ENCODE peak calls at places on chromosome 16, in nine cellular contexts. One of them, this sample, is unnamed.

GRCh38 chr16:85514601-85515318 is 98.4 kb upstream of the GSE1 start:
- DNase-seq in cardiac muscle cell: peak
- DNase-seq in mesothelial cell of epicardium: no peak
- DNase-seq in lower lobe of right lung: peak
- DNase-seq in HCT116: peak
- DNase-seq in SK-N-SH: peak
- DNase-seq in thoracic aorta: peak
- DNase-seq in foreskin fibroblast: peak
- DNase-seq in IMR-90: peak
- DNase-seq in this sample: peak

GRCh38 chr16:30142672-30143346 is 19.8 kb upstream of the MAPK3 start:
- DNase-seq in cardiac muscle cell: no peak
- DNase-seq in mesothelial cell of epicardium: no peak
- DNase-seq in lower lobe of right lung: no peak
- DNase-seq in HCT116: no peak
- DNase-seq in SK-N-SH: no peak
- DNase-seq in thoracic aorta: no peak
- DNase-seq in foreskin fibroblast: no peak
- DNase-seq in IMR-90: no peak
- DNase-seq in this sample: no peak

GRCh38 chr16:13935408-13935807 is 15.5 kb downstream of the ERCC4 start:
- DNase-seq in cardiac muscle cell: no peak
- DNase-seq in mesothelial cell of epicardium: no peak
- DNase-seq in lower lobe of right lung: no peak
- DNase-seq in HCT116: no peak
- DNase-seq in SK-N-SH: no peak
- DNase-seq in thoracic aorta: no peak
- DNase-seq in foreskin fibroblast: no peak
- DNase-seq in IMR-90: no peak
- DNase-seq in this sample: no peak

GRCh38 chr16:73125860-73126259 is 77.9 kb upstream of the ZFHX3 start:
- DNase-seq in cardiac muscle cell: peak
- DNase-seq in mesothelial cell of epicardium: no peak
- DNase-seq in lower lobe of right lung: no peak
- DNase-seq in HCT116: no peak
- DNase-seq in SK-N-SH: no peak
- DNase-seq in thoracic aorta: no peak
- DNase-seq in foreskin fibroblast: peak
- DNase-seq in IMR-90: peak
- DNase-seq in this sample: no peak

GRCh38 chr16:86925067-86925791 is 346.9 kb downstream of the FOXL1 start:
- DNase-seq in cardiac muscle cell: peak
- DNase-seq in mesothelial cell of epicardium: no peak
- DNase-seq in lower lobe of right lung: no peak
- DNase-seq in HCT116: no peak
- DNase-seq in SK-N-SH: no peak
- DNase-seq in thoracic aorta: no peak
- DNase-seq in foreskin fibroblast: no peak
- DNase-seq in IMR-90: peak
- DNase-seq in this sample: no peak

GRCh38 chr16:81140930-81141780 is 45.0 kb upstream of the GCSH start:
- DNase-seq in cardiac muscle cell: no peak
- DNase-seq in mesothelial cell of epicardium: no peak
- DNase-seq in lower lobe of right lung: no peak
- DNase-seq in HCT116: peak
- DNase-seq in SK-N-SH: no peak
- DNase-seq in thoracic aorta: no peak
- DNase-seq in foreskin fibroblast: no peak
- DNase-seq in IMR-90: no peak
- DNase-seq in this sample: no peak

GRCh38 chr16:28974437-28975157 is at the start of gene SPNS1:
- DNase-seq in cardiac muscle cell: peak
- DNase-seq in mesothelial cell of epicardium: peak
- DNase-seq in lower lobe of right lung: peak
- DNase-seq in HCT116: peak
- DNase-seq in SK-N-SH: peak
- DNase-seq in thoracic aorta: peak
- DNase-seq in foreskin fibroblast: peak
- DNase-seq in IMR-90: peak
- DNase-seq in this sample: peak

GRCh38 chr16:52436646-52437645 is 110.0 kb downstream of the TOX3 start:
- DNase-seq in cardiac muscle cell: no peak
- DNase-seq in mesothelial cell of epicardium: no peak
- DNase-seq in lower lobe of right lung: no peak
- DNase-seq in HCT116: no peak
- DNase-seq in SK-N-SH: no peak
- DNase-seq in thoracic aorta: no peak
- DNase-seq in foreskin fibroblast: no peak
- DNase-seq in IMR-90: no peak
- DNase-seq in this sample: no peak

GRCh38 chr16:56975714-56976113 is 13.6 kb upstream of the NLRC5 start:
- DNase-seq in cardiac muscle cell: no peak
- DNase-seq in mesothelial cell of epicardium: no peak
- DNase-seq in lower lobe of right lung: no peak
- DNase-seq in HCT116: no peak
- DNase-seq in SK-N-SH: no peak
- DNase-seq in thoracic aorta: no peak
- DNase-seq in foreskin fibroblast: no peak
- DNase-seq in IMR-90: no peak
- DNase-seq in this sample: no peak

GRCh38 chr16:56972898-56973689 is 11.3 kb downstream of the CETP start:
- DNase-seq in cardiac muscle cell: no peak
- DNase-seq in mesothelial cell of epicardium: no peak
- DNase-seq in lower lobe of right lung: no peak
- DNase-seq in HCT116: no peak
- DNase-seq in SK-N-SH: no peak
- DNase-seq in thoracic aorta: no peak
- DNase-seq in foreskin fibroblast: no peak
- DNase-seq in IMR-90: no peak
- DNase-seq in this sample: no peak

GRCh38 chr16:56977256-56977655 is 12.1 kb upstream of the NLRC5 start:
- DNase-seq in cardiac muscle cell: no peak
- DNase-seq in mesothelial cell of epicardium: no peak
- DNase-seq in lower lobe of right lung: no peak
- DNase-seq in HCT116: no peak
- DNase-seq in SK-N-SH: no peak
- DNase-seq in thoracic aorta: no peak
- DNase-seq in foreskin fibroblast: no peak
- DNase-seq in IMR-90: no peak
- DNase-seq in this sample: no peak

GRCh38 chr16:56972403-56972802 is 10.7 kb downstream of the CETP start:
- DNase-seq in cardiac muscle cell: no peak
- DNase-seq in mesothelial cell of epicardium: no peak
- DNase-seq in lower lobe of right lung: no peak
- DNase-seq in HCT116: no peak
- DNase-seq in SK-N-SH: no peak
- DNase-seq in thoracic aorta: no peak
- DNase-seq in foreskin fibroblast: no peak
- DNase-seq in IMR-90: no peak
- DNase-seq in this sample: no peak

DNA sequence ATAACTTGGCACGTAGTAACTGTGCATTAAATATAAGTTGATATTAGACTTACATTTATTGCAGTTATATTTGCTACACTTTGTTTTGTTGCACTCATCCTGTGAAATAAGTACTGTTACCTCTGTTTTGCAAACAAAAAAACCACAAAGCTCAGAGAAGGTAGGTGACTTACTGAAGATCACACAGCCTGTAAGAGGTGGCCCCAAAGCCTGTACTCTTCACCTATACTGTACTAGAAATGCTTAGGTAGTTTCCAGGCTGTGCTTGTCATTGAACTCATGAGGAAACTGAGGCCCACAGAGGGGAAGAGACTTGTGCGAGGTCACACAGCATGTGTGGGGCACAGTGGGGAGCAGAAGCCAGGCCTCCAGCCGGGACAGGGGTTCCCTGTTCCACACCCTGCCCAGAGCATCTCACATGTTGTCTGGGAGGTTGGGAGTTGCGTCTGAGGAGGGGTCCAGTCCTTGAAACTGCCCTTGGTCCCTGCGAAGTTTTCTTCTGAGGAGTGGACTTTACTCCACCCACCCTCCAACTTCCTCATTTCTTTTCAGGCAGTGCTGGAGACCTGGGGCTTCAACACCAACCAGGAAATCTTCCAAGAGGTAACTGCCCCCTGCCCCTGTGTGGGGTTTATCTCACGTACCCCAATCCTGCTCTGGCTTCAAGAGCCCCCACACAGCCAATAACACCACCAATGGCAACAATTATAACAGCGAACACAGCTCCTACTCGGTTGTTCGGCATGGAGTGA is 13.0 kb downstream of the CETP start:
- DNase-seq in cardiac muscle cell: no peak
- DNase-seq in mesothelial cell of epicardium: no peak
- DNase-seq in lower lobe of right lung: no peak
- DNase-seq in HCT116: no peak
- DNase-seq in SK-N-SH: no peak
- DNase-seq in thoracic aorta: no peak
- DNase-seq in foreskin fibroblast: no peak
- DNase-seq in IMR-90: no peak
- DNase-seq in this sample: no peak
- TF ChIP-seq CTCF in cardiac muscle cell: no peak
- TF ChIP-seq CTCF in mesothelial cell of epicardium: no peak
- TF ChIP-seq CTCF in lower lobe of right lung: no peak
- TF ChIP-seq CTCF in HCT116: no peak
- TF ChIP-seq CTCF in SK-N-SH: no peak
- TF ChIP-seq CTCF in thoracic aorta: no peak
- TF ChIP-seq CTCF in foreskin fibroblast: no peak
- TF ChIP-seq CTCF in IMR-90: no peak
- TF ChIP-seq CTCF in this sample: no peak

GRCh38 chr16:75250809-75251279 is 580 bp downstream of the BCAR1 start:
- DNase-seq in cardiac muscle cell: no peak
- DNase-seq in mesothelial cell of epicardium: no peak
- DNase-seq in lower lobe of right lung: no peak
- DNase-seq in HCT116: no peak
- DNase-seq in SK-N-SH: peak
- DNase-seq in thoracic aorta: no peak
- DNase-seq in foreskin fibroblast: no peak
- DNase-seq in IMR-90: no peak
- DNase-seq in this sample: no peak

GRCh38 chr16:75250089-75250808 is 1.2 kb downstream of the BCAR1 start:
- DNase-seq in cardiac muscle cell: no peak
- DNase-seq in mesothelial cell of epicardium: no peak
- DNase-seq in lower lobe of right lung: no peak
- DNase-seq in HCT116: no peak
- DNase-seq in SK-N-SH: no peak
- DNase-seq in thoracic aorta: no peak
- DNase-seq in foreskin fibroblast: no peak
- DNase-seq in IMR-90: no peak
- DNase-seq in this sample: no peak

GRCh38 chr16:75252946-75253911 is 1.8 kb upstream of the BCAR1 start:
- DNase-seq in cardiac muscle cell: peak
- DNase-seq in mesothelial cell of epicardium: peak
- DNase-seq in lower lobe of right lung: peak
- DNase-seq in HCT116: no peak
- DNase-seq in SK-N-SH: no peak
- DNase-seq in thoracic aorta: no peak
- DNase-seq in foreskin fibroblast: no peak
- DNase-seq in IMR-90: peak
- DNase-seq in this sample: no peak

GRCh38 chr16:75252049-75252864 is 833 bp upstream of the BCAR1 start:
- DNase-seq in cardiac muscle cell: no peak
- DNase-seq in mesothelial cell of epicardium: no peak
- DNase-seq in lower lobe of right lung: no peak
- DNase-seq in HCT116: no peak
- DNase-seq in SK-N-SH: no peak
- DNase-seq in thoracic aorta: no peak
- DNase-seq in foreskin fibroblast: no peak
- DNase-seq in IMR-90: no peak
- DNase-seq in this sample: no peak

DNA sequence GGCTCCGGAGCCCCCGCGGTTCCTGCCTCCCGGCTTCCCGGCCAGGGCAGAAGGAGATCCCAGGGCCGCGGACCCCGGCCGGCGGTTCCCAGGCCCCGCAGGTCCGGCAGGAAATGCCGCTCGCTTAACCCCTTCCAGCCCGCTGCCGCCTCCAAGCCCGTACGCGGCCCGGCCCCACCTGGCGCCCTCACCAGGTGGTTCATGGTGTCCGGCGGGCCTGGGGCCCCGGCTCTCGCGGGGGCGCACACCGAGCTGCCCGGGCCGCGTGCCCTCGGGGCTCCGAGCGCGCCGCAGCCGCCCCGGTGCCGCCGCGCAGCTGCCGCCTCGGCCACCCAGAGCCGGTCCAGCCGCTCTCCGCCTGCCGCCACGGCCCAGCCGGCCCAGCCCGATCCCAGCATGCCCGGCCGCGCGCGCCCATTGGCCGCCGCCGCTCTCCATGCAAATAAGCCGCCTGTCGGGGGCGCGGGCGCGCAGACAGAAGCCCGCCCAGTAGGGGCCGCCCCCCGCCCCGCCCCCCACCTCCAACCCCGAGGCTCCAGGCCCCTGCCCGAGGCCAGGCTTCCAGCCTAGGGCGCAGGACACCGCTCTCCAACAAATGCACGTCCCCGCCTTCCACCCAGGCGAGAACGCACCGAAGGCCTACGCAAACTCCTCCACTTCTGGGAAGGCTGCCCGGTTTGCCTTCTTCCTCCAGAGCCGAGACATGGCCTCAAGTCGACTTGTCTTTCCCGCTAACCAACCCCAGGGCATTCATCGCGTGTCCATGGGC is at the start of gene BCAR1:
- DNase-seq in cardiac muscle cell: peak
- DNase-seq in mesothelial cell of epicardium: peak
- DNase-seq in lower lobe of right lung: peak
- DNase-seq in HCT116: no peak
- DNase-seq in SK-N-SH: peak
- DNase-seq in thoracic aorta: no peak
- DNase-seq in foreskin fibroblast: peak
- DNase-seq in IMR-90: peak
- DNase-seq in this sample: no peak
- TF ChIP-seq CTCF in cardiac muscle cell: no peak
- TF ChIP-seq CTCF in mesothelial cell of epicardium: no peak
- TF ChIP-seq CTCF in lower lobe of right lung: peak
- TF ChIP-seq CTCF in HCT116: no peak
- TF ChIP-seq CTCF in SK-N-SH: no peak
- TF ChIP-seq CTCF in thoracic aorta: peak
- TF ChIP-seq CTCF in foreskin fibroblast: no peak
- TF ChIP-seq CTCF in IMR-90: no peak
- TF ChIP-seq CTCF in this sample: no peak

DNA sequence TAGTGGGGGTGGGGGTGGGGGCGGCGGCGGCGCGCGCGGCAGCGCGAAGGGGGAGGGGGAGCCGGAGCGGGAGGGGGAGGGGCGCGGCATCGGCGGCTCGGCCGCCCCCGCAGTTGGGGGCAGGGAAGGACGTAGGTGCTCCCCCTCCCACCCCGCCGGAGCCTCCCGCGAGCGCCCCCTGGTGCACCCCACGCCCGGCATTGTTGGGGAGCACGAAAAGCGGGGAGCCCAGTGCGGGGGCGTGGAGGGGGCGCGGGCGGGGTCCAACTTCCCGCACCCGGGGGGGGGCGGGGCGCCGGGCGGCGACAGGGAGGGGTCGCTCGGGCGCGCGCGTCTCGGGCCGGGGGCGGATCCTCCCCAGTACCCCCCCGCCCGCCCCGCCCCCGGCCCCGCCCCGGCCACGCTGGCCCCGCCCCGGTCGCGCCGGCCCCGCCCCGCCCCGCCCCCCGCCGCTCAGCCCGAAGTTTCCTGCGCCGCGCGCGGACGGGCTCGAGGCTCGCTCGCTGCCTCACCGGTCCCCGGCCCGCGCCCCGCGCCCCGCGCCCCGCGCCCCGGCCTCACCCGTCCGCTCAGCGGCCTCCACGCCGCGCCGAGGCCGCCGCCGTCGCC is at the start of gene CACNA1H:
- DNase-seq in cardiac muscle cell: no peak
- DNase-seq in mesothelial cell of epicardium: peak
- DNase-seq in lower lobe of right lung: no peak
- DNase-seq in HCT116: no peak
- DNase-seq in SK-N-SH: peak
- DNase-seq in thoracic aorta: no peak
- DNase-seq in foreskin fibroblast: no peak
- DNase-seq in IMR-90: no peak
- DNase-seq in this sample: no peak
- TF ChIP-seq CTCF in cardiac muscle cell: no peak
- TF ChIP-seq CTCF in mesothelial cell of epicardium: peak
- TF ChIP-seq CTCF in lower lobe of right lung: no peak
- TF ChIP-seq CTCF in HCT116: no peak
- TF ChIP-seq CTCF in SK-N-SH: no peak
- TF ChIP-seq CTCF in thoracic aorta: no peak
- TF ChIP-seq CTCF in foreskin fibroblast: no peak
- TF ChIP-seq CTCF in IMR-90: peak
- TF ChIP-seq CTCF in this sample: no peak

GRCh38 chr16:19555938-19556778 is 655 bp downstream of the VPS35L start:
- DNase-seq in cardiac muscle cell: peak
- DNase-seq in mesothelial cell of epicardium: no peak
- DNase-seq in lower lobe of right lung: no peak
- DNase-seq in HCT116: peak
- DNase-seq in SK-N-SH: peak
- DNase-seq in thoracic aorta: no peak
- DNase-seq in foreskin fibroblast: peak
- DNase-seq in IMR-90: peak
- DNase-seq in this sample: no peak
- TF ChIP-seq CTCF in cardiac muscle cell: peak
- TF ChIP-seq CTCF in mesothelial cell of epicardium: no peak
- TF ChIP-seq CTCF in lower lobe of right lung: peak
- TF ChIP-seq CTCF in HCT116: no peak
- TF ChIP-seq CTCF in SK-N-SH: peak
- TF ChIP-seq CTCF in thoracic aorta: no peak
- TF ChIP-seq CTCF in foreskin fibroblast: peak
- TF ChIP-seq CTCF in IMR-90: no peak
- TF ChIP-seq CTCF in this sample: no peak